ENCODE peak calls at places on chromosomes 16 and 17, in five cellular contexts. E is islet precursor cell; M is thoracic aorta; N is activated CD4-positive, alpha-beta T cell treated with anti-CD3 and anti-CD28 coated beads, Interleukin-2, amount 10 ng/mL, durations not matched to agents 7 days and 5 days; X is stimulated activated CD4-positive, alpha-beta T cell treated with anti-CD3 and anti-CD28 coated beads, TNF-alpha, amount 100 ng/mL, for 24 hours. L is an unnamed sample.

GRCh38 chr16:84567446-84567962 is 50.4 kb downstream of the COTL1 start:
- DNase-seq in N (no peak), M (no peak), X (no peak), E (no peak), L (no peak)

GRCh38 chr16:3578610-3579551 is 1.7 kb upstream of the NLRC3 start:
- DNase-seq in E (no peak), M (no peak), N (peak; percentile 80), X (peak; percentile 64), L (no peak)

GRCh38 chr17:80035937-80036714 is at the start of gene CCDC40:
- DNase-seq in N (peak; percentile 79), M (peak; percentile 45), X (peak; percentile 68), E (peak; percentile 94), L (peak; percentile 61)

GRCh38 chr16:74760007-74760767 is 14.4 kb downstream of the FA2H start:
- DNase-seq in E (no peak), N (no peak), M (no peak), X (no peak), L (no peak)

GRCh38 chr17:18772471-18772870 is 8.5 kb upstream of the TVP23B start:
- DNase-seq in N (no peak), M (no peak), E (no peak), X (no peak), L (no peak)

GRCh38 chr17:75771334-75772281 is 6.6 kb upstream of the GALK1 start:
- DNase-seq in M (no peak), N (no peak), E (no peak), X (no peak), L (no peak)

GRCh38 chr17:40348562-40349476 is 15.7 kb downstream of the GJD3 start:
- DNase-seq in X (no peak), M (no peak), E (no peak), N (no peak), L (no peak)

GRCh38 chr16:51884773-51885172 is 662.2 kb downstream of the TOX3 start:
- DNase-seq in M (no peak), X (no peak), E (no peak), N (no peak), L (no peak)

GRCh38 chr16:25868966-25869365 is 177.2 kb downstream of the HS3ST4 start:
- DNase-seq in X (no peak), E (no peak), N (no peak), M (no peak), L (no peak)

GRCh38 chr16:81095653-81095952 is 592 bp downstream of the GCSH start:
- DNase-seq in M (no peak), E (peak; percentile 80), N (no peak), X (no peak), L (no peak)

GRCh38 chr17:47896672-47897490 is 845 bp downstream of the SP2 start:
- DNase-seq in X (no peak), E (no peak), M (no peak), N (no peak), L (no peak)

GRCh38 chr17:11948791-11949190 is 48.5 kb downstream of the ZNF18 start:
- DNase-seq in N (no peak), X (no peak), M (no peak), E (no peak), L (peak; percentile 42)

GRCh38 chr17:75998327-75998795 is 2.3 kb upstream of the CDK3 start:
- DNase-seq in X (no peak), N (no peak), M (no peak), E (peak; percentile 89), L (no peak)

GRCh38 chr17:57293077-57293476 is 36.8 kb downstream of the MSI2 start:
- DNase-seq in X (no peak), E (peak; percentile 99), M (no peak), N (no peak), L (no peak)

GRCh38 chr17:64024781-64025731 is 4.6 kb upstream of the ICAM2 start:
- DNase-seq in E (peak; percentile 45), M (no peak), X (peak; percentile 35), N (peak; percentile 24), L (no peak)

GRCh38 chr16:88378836-88379693 is 3.7 kb upstream of the ZNF469 start:
- DNase-seq in E (no peak), N (no peak), M (no peak), X (no peak), L (no peak)

GRCh38 chr16:476039-476438 is 50.6 kb downstream of the RAB11FIP3 start:
- DNase-seq in X (no peak), N (no peak), E (no peak), M (no peak), L (no peak)

GRCh38 chr16:27515874-27516353 is 33.8 kb downstream of the GTF3C1 start:
- DNase-seq in N (peak; percentile 40), E (peak; percentile 71), M (no peak), X (peak; percentile 21), L (no peak)

GRCh38 chr17:77889866-77890760 is 68.4 kb upstream of the TNRC6C start:
- DNase-seq in N (no peak), X (no peak), E (no peak), M (no peak), L (no peak)

GRCh38 chr16:12646490-12647274 is 157.0 kb downstream of the CPPED1 start:
- DNase-seq in M (no peak), E (no peak), N (peak; percentile 45), X (peak; percentile 8), L (no peak)

GRCh38 chr17:40366861-40367518 is 2.5 kb upstream of the GJD3 start:
- DNase-seq in N (no peak), X (no peak), E (peak; percentile 50), M (no peak), L (no peak)

GRCh38 chr16:81639931-81640680 is 139.0 kb upstream of the PLCG2 start:
- DNase-seq in X (no peak), E (no peak), M (no peak), N (no peak), L (no peak)

GRCh38 chr17:27236710-27237315 is 57.1 kb upstream of the WSB1 start:
- DNase-seq in X (peak; percentile 67), M (no peak), E (peak; percentile 72), N (peak; percentile 77), L (peak; percentile 46)

GRCh38 chr17:81641825-81642489 is 5.0 kb downstream of the TSPAN10 start:
- DNase-seq in M (no peak), E (peak; percentile 92), X (no peak), N (no peak), L (peak; percentile 40)

GRCh38 chr17:48753794-48754499 is 25.4 kb upstream of the HOXB13 start:
- DNase-seq in X (no peak), N (no peak), E (no peak), M (no peak), L (no peak)

GRCh38 chr17:19766421-19767270 is 18.5 kb upstream of the ALDH3A1 start:
- DNase-seq in X (peak; percentile 78), M (no peak), N (peak; percentile 76), E (peak; percentile 91), L (peak; percentile 32)

GRCh38 chr16:57013268-57013667 is 23.9 kb downstream of the NLRC5 start:
- DNase-seq in M (no peak), E (peak; percentile 12), N (no peak), X (no peak), L (no peak)

GRCh38 chr17:48636177-48637018 is 10.2 kb upstream of the HOXB9 start:
- DNase-seq in X (peak; percentile 82), N (peak; percentile 71), E (peak; percentile 99), M (no peak), L (no peak)

GRCh38 chr17:14464741-14465140 is 163.9 kb downstream of the HS3ST3B1 start:
- DNase-seq in M (no peak), E (no peak), X (no peak), N (no peak), L (peak; percentile 48)

GRCh38 chr16:55559933-55560516 is 6.5 kb upstream of the CAPNS2 start:
- DNase-seq in X (no peak), N (no peak), M (no peak), E (no peak), L (no peak)